ENCODE peak calls at places on chromosomes 6 and 20, in four cellular contexts. N, U, T and R are unnamed samples. For H3K9me3 and H3K4me1, the result is how much of the 10 kb centered on the place peaks cover.

GRCh38 chr20:56409946-56410345 is 2.1 kb upstream of the CASS4 start:
- DNase-seq in T (no peak), U (no peak), N (no peak), R (no peak)

GRCh38 chr6:146990284-146990683 is 213.9 kb upstream of the STXBP5 start:
- DNase-seq in T (no peak), N (no peak), U (no peak), R (no peak)

GRCh38 chr6:107811591-107812218 is 12.4 kb downstream of the SCML4 start:
- DNase-seq in T (no peak), N (no peak), U (no peak), R (no peak)

GRCh38 chr6:121886223-121886830 is 450.9 kb downstream of the GJA1 start:
- DNase-seq in N (no peak), U (no peak), T (no peak), R (no peak)

GRCh38 chr20:1813101-1813529 is 82.1 kb upstream of the SIRPA start:
- DNase-seq in T (peak), N (peak), U (peak), R (no peak)

GRCh38 chr6:157430834-157431233 is 49.8 kb downstream of the ZDHHC14 start:
- DNase-seq in T (no peak), U (no peak), N (no peak), R (no peak)

GRCh38 chr6:49636368-49637332 is at the start of gene RHAG:
- DNase-seq in N (no peak), U (no peak), T (no peak), R (no peak)

GRCh38 chr20:63819224-63819917 is 11.7 kb downstream of the ZBTB46 start:
- DNase-seq in T (no peak), N (no peak), U (no peak), R (peak)

GRCh38 chr6:4282926-4283325 is 147.6 kb upstream of the ECI2 start:
- DNase-seq in T (no peak), U (no peak), N (no peak), R (no peak)

GRCh38 chr20:57896563-57896962 is 186.7 kb upstream of the PMEPA1 start:
- DNase-seq in U (no peak), T (no peak), N (no peak), R (no peak)

GRCh38 chr6:17638212-17638611 is 38.1 kb downstream of the FAM8A1 start:
- DNase-seq in T (no peak), N (no peak), U (no peak), R (no peak)

GRCh38 chr6:144104898-144105487 is 9.6 kb upstream of the SF3B5 start:
- DNase-seq in N (no peak), T (no peak), U (no peak), R (peak)

GRCh38 chr6:13696226-13696625 is 15.4 kb downstream of the RANBP9 start:
- DNase-seq in N (no peak), U (no peak), T (no peak), R (no peak)

GRCh38 chr6:129493396-129493902 is 216.5 kb downstream of the ARHGAP18 start:
- DNase-seq in T (no peak), U (no peak), N (no peak), R (no peak)

GRCh38 chr6:21666788-21667681 is 73.5 kb downstream of the SOX4 start:
- DNase-seq in T (no peak), U (no peak), N (no peak), R (no peak)

GRCh38 chr6:138601128-138601527 is 101.8 kb upstream of the NHSL1 start:
- DNase-seq in U (no peak), N (no peak), T (no peak), R (no peak)

GRCh38 chr6:137160763-137161162 is 12.7 kb downstream of the IL22RA2 start:
- DNase-seq in T (no peak), U (no peak), N (no peak), R (no peak)

GRCh38 chr20:41587956-41588355 is 30.2 kb downstream of the CHD6 start:
- DNase-seq in U (no peak), N (no peak), T (no peak), R (no peak)

GRCh38 chr6:3977875-3978711 is 100.8 kb downstream of the FAM217A start:
- DNase-seq in U (no peak), N (no peak), T (no peak), R (peak)

GRCh38 chr6:45163952-45164766 is 164.0 kb upstream of the RUNX2 start:
- DNase-seq in T (no peak), U (no peak), N (no peak), R (no peak)

GRCh38 chr20:58718729-58719128 is 26.1 kb downstream of the NPEPL1 start:
- DNase-seq in T (no peak), U (no peak), N (no peak), R (peak)

GRCh38 chr20:39298116-39298515 is 336.0 kb downstream of the DHX35 start:
- DNase-seq in U (no peak), T (no peak), N (no peak), R (no peak)

GRCh38 chr20:31256959-31257358 is 505 bp upstream of the DEFB115 start:
- DNase-seq in N (no peak), U (no peak), T (no peak), R (no peak)
- H3K9me3 ChIP-seq in N (under half), U (under half), T (under half), R (under half)

GRCh38 chr6:140366991-140367390 is 992.5 kb upstream of the CITED2 start:
- DNase-seq in U (no peak), N (no peak), T (no peak), R (no peak)

GRCh38 chr6:140360651-140361050 is 986.2 kb upstream of the CITED2 start:
- DNase-seq in U (no peak), T (no peak), N (no peak), R (no peak)

GRCh38 chr6:140364916-140365315 is 990.5 kb upstream of the CITED2 start:
- DNase-seq in T (no peak), U (no peak), N (no peak), R (no peak)
- H3K4me1 ChIP-seq in T (under half), U (under half), N (under half), R (under half)

GRCh38 chr20:62487-62886 is 25.0 kb upstream of the DEFB125 start:
- DNase-seq in U (no peak), T (no peak), N (no peak), R (no peak)
- H3K9me3 ChIP-seq in U (under half), T (under half), N (under half), R (under half)

GRCh38 chr6:159982726-159983506 is 14.0 kb downstream of the IGF2R start:
- DNase-seq in N (no peak), U (no peak), T (no peak), R (no peak)
- H3K4me1 ChIP-seq in N (under half), U (half or more), T (under half), R (under half)

GRCh38 chr6:74931567-74931966 is 274.3 kb downstream of the COL12A1 start:
- DNase-seq in N (no peak), T (no peak), U (no peak), R (no peak)
- H3K9me3 ChIP-seq in N (under half), T (under half), U (under half), R (under half)

DNA sequence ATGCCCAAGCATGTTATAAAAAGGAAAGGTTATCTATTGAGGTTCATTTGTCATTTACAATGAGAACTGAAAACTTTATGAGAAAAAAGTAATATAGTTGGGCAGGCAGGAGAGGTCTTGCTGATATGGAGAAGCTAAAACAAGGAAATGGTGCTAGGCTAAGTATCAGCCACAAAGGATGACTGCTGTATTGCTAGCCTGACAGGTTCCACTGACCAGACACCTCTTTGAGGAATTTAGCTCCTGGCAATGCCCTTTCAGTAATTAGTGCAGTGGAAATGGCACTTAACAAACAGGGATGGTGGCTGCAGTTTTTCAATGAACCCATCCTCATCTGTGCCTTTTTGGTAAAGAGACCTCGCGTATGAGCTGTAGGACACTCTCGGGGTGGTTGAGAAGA is 284.4 kb downstream of the ZFAND3 start:
- DNase-seq in U (no peak), N (no peak), T (no peak), R (no peak)
- H3K4me1 ChIP-seq in U (under half), N (under half), T (under half), R (under half)